ENCODE peak calls at places on chromosomes 7 and 10, in four cellular contexts. One of them, this sample, is unnamed.

GRCh38 chr7:2539031-2540028 is 16.0 kb downstream of the BRAT1 start:
- DNase-seq in hepatocyte: no peak
- DNase-seq in HCT116: no peak
- DNase-seq in IMR-90: no peak
- DNase-seq in this sample: no peak

GRCh38 chr7:151954866-151955820 is 1.1 kb upstream of the GALNTL5 start:
- DNase-seq in HCT116: no peak
- DNase-seq in IMR-90: no peak
- DNase-seq in hepatocyte: no peak
- DNase-seq in this sample: peak

GRCh38 chr7:145848691-145849090 is 267.9 kb upstream of the CNTNAP2 start:
- DNase-seq in IMR-90: no peak
- DNase-seq in hepatocyte: peak
- DNase-seq in HCT116: no peak
- DNase-seq in this sample: peak

GRCh38 chr7:156064921-156065386 is 252.7 kb upstream of the SHH start:
- DNase-seq in HCT116: no peak
- DNase-seq in IMR-90: peak
- DNase-seq in hepatocyte: peak
- DNase-seq in this sample: no peak

GRCh38 chr7:155644971-155645509 is 579 bp downstream of the RBM33 start:
- DNase-seq in HCT116: no peak
- DNase-seq in hepatocyte: peak
- DNase-seq in IMR-90: no peak
- DNase-seq in this sample: peak

GRCh38 chr10:635088-635861 is 54.2 kb downstream of the DIP2C start:
- DNase-seq in hepatocyte: no peak
- DNase-seq in IMR-90: no peak
- DNase-seq in HCT116: no peak
- DNase-seq in this sample: no peak

GRCh38 chr10:99430116-99430450 is 341 bp downstream of the GOT1 start:
- DNase-seq in IMR-90: no peak
- DNase-seq in hepatocyte: no peak
- DNase-seq in HCT116: no peak
- DNase-seq in this sample: no peak

GRCh38 chr10:93126484-93127052 is 52.9 kb downstream of the CYP26A1 start:
- DNase-seq in HCT116: peak
- DNase-seq in IMR-90: no peak
- DNase-seq in hepatocyte: no peak
- DNase-seq in this sample: peak

GRCh38 chr10:80173441-80173840 is 31.9 kb downstream of the ANXA11 start:
- DNase-seq in HCT116: no peak
- DNase-seq in hepatocyte: no peak
- DNase-seq in IMR-90: no peak
- DNase-seq in this sample: no peak

GRCh38 chr10:10389182-10389581 is 628.5 kb upstream of the CELF2 start:
- DNase-seq in IMR-90: no peak
- DNase-seq in hepatocyte: no peak
- DNase-seq in HCT116: no peak
- DNase-seq in this sample: no peak

GRCh38 chr7:129085148-129085547 is 30.2 kb upstream of the TNPO3 start:
- DNase-seq in hepatocyte: no peak
- DNase-seq in IMR-90: no peak
- DNase-seq in HCT116: no peak
- DNase-seq in this sample: no peak

GRCh38 chr10:116880716-116881440 is 31.6 kb downstream of the ENO4 start:
- DNase-seq in hepatocyte: no peak
- DNase-seq in IMR-90: no peak
- DNase-seq in HCT116: no peak
- DNase-seq in this sample: peak

GRCh38 chr7:131232768-131233167 is 94.9 kb upstream of the MKLN1 start:
- DNase-seq in HCT116: no peak
- DNase-seq in hepatocyte: no peak
- DNase-seq in IMR-90: no peak
- DNase-seq in this sample: no peak

GRCh38 chr7:131235489-131236317 is 92.0 kb upstream of the MKLN1 start:
- DNase-seq in hepatocyte: peak
- DNase-seq in HCT116: peak
- DNase-seq in IMR-90: peak
- DNase-seq in this sample: no peak

GRCh38 chr7:131233193-131233592 is 94.5 kb upstream of the MKLN1 start:
- DNase-seq in IMR-90: no peak
- DNase-seq in HCT116: no peak
- DNase-seq in hepatocyte: no peak
- DNase-seq in this sample: no peak

GRCh38 chr7:131234719-131235488 is 92.8 kb upstream of the MKLN1 start:
- DNase-seq in IMR-90: peak
- DNase-seq in hepatocyte: no peak
- DNase-seq in HCT116: no peak
- DNase-seq in this sample: no peak

GRCh38 chr7:131231381-131232220 is 96.1 kb upstream of the MKLN1 start:
- DNase-seq in HCT116: no peak
- DNase-seq in hepatocyte: no peak
- DNase-seq in IMR-90: peak
- DNase-seq in this sample: no peak
- H3K4me2 ChIP-seq in HCT116: no peak
- H3K4me2 ChIP-seq in hepatocyte: no peak
- H3K4me2 ChIP-seq in IMR-90: peak
- H3K4me2 ChIP-seq in this sample: no peak

GRCh38 chr7:101529560-101529959 is 99.5 kb downstream of the MYL10 start:
- DNase-seq in hepatocyte: no peak
- DNase-seq in HCT116: no peak
- DNase-seq in IMR-90: no peak
- DNase-seq in this sample: no peak

GRCh38 chr7:101532400-101533102 is 96.5 kb downstream of the MYL10 start:
- DNase-seq in HCT116: no peak
- DNase-seq in hepatocyte: no peak
- DNase-seq in IMR-90: no peak
- DNase-seq in this sample: no peak

GRCh38 chr7:101533103-101533465 is 96.0 kb downstream of the MYL10 start:
- DNase-seq in IMR-90: no peak
- DNase-seq in HCT116: no peak
- DNase-seq in hepatocyte: no peak
- DNase-seq in this sample: no peak

GRCh38 chr7:101534015-101534803 is 94.9 kb downstream of the MYL10 start:
- DNase-seq in HCT116: no peak
- DNase-seq in hepatocyte: no peak
- DNase-seq in IMR-90: no peak
- DNase-seq in this sample: no peak

GRCh38 chr7:101532000-101532399 is 97.1 kb downstream of the MYL10 start:
- DNase-seq in IMR-90: no peak
- DNase-seq in hepatocyte: no peak
- DNase-seq in HCT116: no peak
- DNase-seq in this sample: no peak
- H3K4me2 ChIP-seq in IMR-90: no peak
- H3K4me2 ChIP-seq in hepatocyte: no peak
- H3K4me2 ChIP-seq in HCT116: no peak
- H3K4me2 ChIP-seq in this sample: no peak

DNA sequence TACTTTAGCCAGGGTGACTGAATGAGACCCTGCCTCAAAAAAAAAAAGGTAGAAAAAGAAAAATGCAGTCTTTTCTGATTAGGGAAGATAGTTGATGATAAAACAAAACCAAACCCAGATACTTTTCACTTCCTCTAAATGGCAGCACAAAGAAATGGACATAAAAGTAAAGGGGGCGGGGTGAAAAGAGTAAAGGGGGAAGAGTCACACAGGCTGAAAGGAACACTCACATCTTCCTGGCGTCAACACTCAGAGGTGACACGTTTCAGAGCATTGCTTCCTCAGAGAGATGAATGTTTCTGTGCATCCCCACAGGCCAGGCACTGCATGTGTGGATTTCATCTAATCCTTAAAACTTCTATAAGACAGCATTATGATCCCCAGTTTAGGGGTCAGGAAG is 81.3 kb downstream of the HIPK2 start:
- DNase-seq in hepatocyte: no peak
- DNase-seq in IMR-90: no peak
- DNase-seq in HCT116: no peak
- DNase-seq in this sample: no peak
- H3K4me2 ChIP-seq in hepatocyte: no peak
- H3K4me2 ChIP-seq in IMR-90: no peak
- H3K4me2 ChIP-seq in HCT116: no peak
- H3K4me2 ChIP-seq in this sample: no peak

GRCh38 chr10:22229756-22230330 is 12.0 kb upstream of the EBLN1 start:
- DNase-seq in IMR-90: no peak
- DNase-seq in hepatocyte: no peak
- DNase-seq in HCT116: no peak
- DNase-seq in this sample: no peak
- H3K4me2 ChIP-seq in IMR-90: peak
- H3K4me2 ChIP-seq in hepatocyte: peak
- H3K4me2 ChIP-seq in HCT116: peak
- H3K4me2 ChIP-seq in this sample: peak

GRCh38 chr7:80908360-80908797 is 10.5 kb downstream of the SEMA3C start:
- DNase-seq in HCT116: no peak
- DNase-seq in hepatocyte: no peak
- DNase-seq in IMR-90: no peak
- DNase-seq in this sample: no peak
- H3K4me2 ChIP-seq in HCT116: no peak
- H3K4me2 ChIP-seq in hepatocyte: peak
- H3K4me2 ChIP-seq in IMR-90: no peak
- H3K4me2 ChIP-seq in this sample: no peak

DNA sequence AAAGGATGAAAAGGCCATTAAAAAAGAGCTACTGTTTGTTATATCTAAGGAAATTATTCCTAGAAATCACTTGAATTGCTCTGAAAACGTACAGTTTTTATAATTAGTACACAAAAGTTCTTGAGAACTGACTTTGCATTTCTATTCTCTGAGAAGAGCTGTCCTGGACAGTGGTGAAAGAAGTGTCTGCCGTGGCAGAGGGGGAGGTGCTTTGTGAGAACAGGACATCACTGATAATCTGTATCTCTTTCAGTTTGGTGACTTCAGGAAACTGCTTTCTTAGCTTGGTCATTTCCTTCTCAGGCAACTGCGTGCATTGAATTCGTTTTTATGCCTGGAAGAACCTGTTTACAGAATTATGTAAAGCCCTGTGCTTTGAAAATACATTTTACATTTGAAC is 52.1 kb downstream of the POLL start:
- DNase-seq in HCT116: no peak
- DNase-seq in hepatocyte: no peak
- DNase-seq in IMR-90: no peak
- DNase-seq in this sample: no peak
- H3K4me2 ChIP-seq in HCT116: no peak
- H3K4me2 ChIP-seq in hepatocyte: no peak
- H3K4me2 ChIP-seq in IMR-90: no peak
- H3K4me2 ChIP-seq in this sample: no peak

GRCh38 chr10:100826661-100826982 is 81.2 kb downstream of the PAX2 start:
- DNase-seq in hepatocyte: no peak
- DNase-seq in IMR-90: no peak
- DNase-seq in HCT116: no peak
- DNase-seq in this sample: no peak
- H3K4me2 ChIP-seq in hepatocyte: peak
- H3K4me2 ChIP-seq in IMR-90: no peak
- H3K4me2 ChIP-seq in HCT116: peak
- H3K4me2 ChIP-seq in this sample: peak

DNA sequence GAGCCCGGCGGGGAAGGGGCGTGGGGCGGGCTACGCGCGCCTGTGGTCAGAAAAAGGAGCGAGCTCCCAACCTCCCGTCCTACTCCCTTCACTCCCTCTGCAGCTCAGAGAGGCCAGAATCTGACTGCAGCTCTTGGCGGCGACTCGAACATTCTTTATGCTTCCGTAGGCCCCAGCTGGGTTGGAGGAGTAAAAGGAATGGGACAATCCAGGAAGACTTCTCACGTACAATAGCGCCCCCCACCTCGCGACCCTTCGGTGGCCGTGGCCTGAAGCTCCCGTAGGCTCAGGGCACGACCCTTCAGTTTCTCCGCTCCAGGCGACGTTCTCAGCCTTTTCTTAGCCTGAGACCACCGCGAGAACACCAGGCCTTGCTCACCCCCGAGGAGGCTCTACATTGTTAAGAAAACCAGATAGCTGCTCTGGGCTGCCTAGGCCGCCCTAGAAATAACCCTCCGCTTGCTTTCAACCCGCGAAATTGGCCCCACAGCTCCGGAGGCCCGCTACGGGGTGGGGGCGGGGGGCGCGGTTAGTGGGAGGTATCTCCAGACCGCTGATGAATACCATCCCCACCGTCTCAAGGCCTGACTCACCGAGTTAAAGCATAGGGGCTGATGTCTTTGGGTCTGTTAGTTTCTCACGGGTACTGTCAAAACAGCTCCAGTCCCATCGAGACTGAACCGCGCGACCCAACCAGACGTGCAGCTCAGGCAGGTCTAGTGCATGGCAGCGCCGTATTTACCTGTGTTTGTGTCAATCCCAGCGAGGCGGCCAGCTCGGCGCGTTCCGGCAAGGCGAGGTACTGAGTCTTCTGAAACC is 3.0 kb downstream of the DLX5 start:
- DNase-seq in HCT116: no peak
- DNase-seq in IMR-90: no peak
- DNase-seq in hepatocyte: no peak
- DNase-seq in this sample: no peak
- H3K4me2 ChIP-seq in HCT116: no peak
- H3K4me2 ChIP-seq in IMR-90: no peak
- H3K4me2 ChIP-seq in hepatocyte: peak
- H3K4me2 ChIP-seq in this sample: peak

DNA sequence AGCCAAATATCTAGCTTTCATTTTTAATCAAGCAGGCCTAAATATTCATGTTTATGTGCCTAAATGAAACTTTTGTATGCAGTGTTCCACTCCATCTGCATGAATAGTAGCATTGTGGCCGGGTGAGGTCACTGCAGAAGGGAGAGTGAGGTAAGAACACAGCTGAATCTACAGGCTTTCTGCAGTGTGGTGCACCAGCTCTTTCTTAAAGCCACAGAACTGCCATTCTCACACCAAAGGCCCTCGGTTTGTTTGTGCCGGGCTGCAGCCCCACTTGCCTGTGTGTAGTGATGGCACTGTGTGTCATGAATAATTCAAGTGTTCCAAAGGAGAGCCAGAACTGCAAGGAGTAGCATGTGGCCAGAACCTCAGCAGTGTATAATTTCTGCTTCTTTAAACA is 204.1 kb downstream of the TRIL start:
- DNase-seq in HCT116: no peak
- DNase-seq in IMR-90: peak
- DNase-seq in hepatocyte: no peak
- DNase-seq in this sample: peak
- H3K4me2 ChIP-seq in HCT116: no peak
- H3K4me2 ChIP-seq in IMR-90: no peak
- H3K4me2 ChIP-seq in hepatocyte: no peak
- H3K4me2 ChIP-seq in this sample: no peak

DNA sequence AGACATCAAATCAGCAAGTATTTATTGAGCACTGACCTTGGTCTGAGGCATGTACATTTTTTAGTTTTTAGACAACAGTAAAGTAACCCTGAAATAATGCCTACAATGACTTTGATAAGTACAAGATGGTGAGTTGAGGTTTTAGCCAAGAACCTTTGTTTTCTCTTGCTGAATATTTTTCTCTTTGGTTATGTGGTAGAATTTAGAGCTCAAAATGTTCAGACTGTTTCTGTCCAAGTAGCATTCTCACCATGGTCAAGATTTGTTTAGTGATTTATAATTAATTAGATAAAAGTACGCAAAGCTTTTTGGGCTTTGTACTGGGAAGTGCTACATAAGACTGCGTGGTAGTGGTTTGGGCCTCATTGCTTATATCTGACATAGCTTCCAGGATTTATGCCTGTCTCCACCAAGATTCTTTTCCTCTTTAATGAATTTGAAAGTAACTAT is 102.4 kb downstream of the KAT6B start:
- DNase-seq in HCT116: no peak
- DNase-seq in IMR-90: peak
- DNase-seq in hepatocyte: no peak
- DNase-seq in this sample: no peak
- H3K4me2 ChIP-seq in HCT116: no peak
- H3K4me2 ChIP-seq in IMR-90: peak
- H3K4me2 ChIP-seq in hepatocyte: peak
- H3K4me2 ChIP-seq in this sample: no peak